ENCODE peak calls at places on chromosomes 16 and 17, in five cellular contexts. B is K562, J is A549, N is H1, S is HepG2. O is an unnamed sample.

GRCh38 chr17:41532947-41533570 is 5.0 kb upstream of the KRT19 start:
- DNase-seq in N (no peak), J (no peak), B (no peak), S (no peak), O (no peak)

GRCh38 chr16:53817812-53818211 is 113.9 kb downstream of the FTO start:
- DNase-seq in B (no peak), J (no peak), S (no peak), N (no peak), O (no peak)

GRCh38 chr16:68188170-68188569 is 47.8 kb downstream of the ESRP2 start:
- DNase-seq in B (no peak), N (no peak), S (no peak), J (no peak), O (no peak)

GRCh38 chr16:84423416-84423837 is 55.1 kb downstream of the ATP2C2 start:
- DNase-seq in B (peak), J (peak), S (peak), N (no peak), O (peak)

GRCh38 chr17:62628845-62629555 is 1.5 kb downstream of the MRC2 start:
- DNase-seq in S (no peak), J (no peak), N (no peak), B (no peak), O (no peak)

GRCh38 chr16:27724491-27724878 is 174.5 kb downstream of the KATNIP start:
- DNase-seq in J (no peak), N (no peak), S (no peak), B (no peak), O (no peak)

GRCh38 chr16:19517424-19518089 is 4.3 kb downstream of the GDE1 start:
- DNase-seq in B (peak), J (peak), N (no peak), S (no peak), O (peak)

GRCh38 chr16:28001184-28001583 is 62.3 kb downstream of the GSG1L start:
- DNase-seq in S (no peak), N (no peak), B (no peak), J (no peak), O (no peak)

GRCh38 chr17:27290916-27291598 is 2.9 kb upstream of the WSB1 start:
- DNase-seq in N (no peak), S (peak), J (no peak), B (no peak), O (no peak)

GRCh38 chr17:37725601-37726146 is 19.2 kb downstream of the HNF1B start:
- DNase-seq in J (no peak), S (no peak), B (no peak), N (no peak), O (no peak)

GRCh38 chr16:11667824-11668589 is at the start of gene SNN:
- DNase-seq in N (no peak), S (peak), B (peak), J (peak), O (peak)

GRCh38 chr16:1082266-1082951 is 9.9 kb downstream of the SSTR5 start:
- DNase-seq in B (peak), S (peak), J (no peak), N (no peak), O (peak)

GRCh38 chr16:55876854-55877253 is 1.7 kb upstream of the CES5A start:
- DNase-seq in B (no peak), N (no peak), S (no peak), J (peak), O (no peak)

GRCh38 chr17:75685508-75685907 is 18.4 kb downstream of the SAP30BP start:
- DNase-seq in S (no peak), N (no peak), B (no peak), J (no peak), O (no peak)

GRCh38 chr17:205176-205538 is 23.7 kb upstream of the DOC2B start:
- DNase-seq in J (peak), S (no peak), N (no peak), B (no peak), O (no peak)

GRCh38 chr17:21174719-21175118 is 39.2 kb downstream of the TMEM11 start:
- DNase-seq in S (no peak), J (no peak), B (no peak), N (no peak), O (peak)

GRCh38 chr17:37551788-37552187 is 57.4 kb downstream of the SYNRG start:
- DNase-seq in S (no peak), N (no peak), J (no peak), B (no peak), O (no peak)

GRCh38 chr16:65285128-65286120 is 163.6 kb upstream of the CDH11 start:
- DNase-seq in J (no peak), N (no peak), B (no peak), S (no peak), O (no peak)

GRCh38 chr17:31586946-31587345 is 195.5 kb downstream of the RAB11FIP4 start:
- DNase-seq in S (no peak), B (no peak), N (no peak), J (no peak), O (no peak)

GRCh38 chr17:56045907-56046306 is 107.4 kb upstream of the ANKFN1 start:
- DNase-seq in N (no peak), B (no peak), J (no peak), S (no peak), O (no peak)

GRCh38 chr16:24853169-24853824 is 7.5 kb downstream of the SLC5A11 start:
- DNase-seq in B (no peak), S (no peak), N (no peak), J (no peak), O (no peak)

GRCh38 chr16:30023586-30023985 is 588 bp downstream of the C16orf92 start:
- DNase-seq in J (no peak), N (no peak), B (no peak), S (no peak), O (no peak)

GRCh38 chr17:8420041-8420934 is 15.4 kb upstream of the NDEL1 start:
- DNase-seq in N (no peak), J (peak), S (peak), B (peak), O (peak)

GRCh38 chr16:57892447-57893096 is 78.4 kb downstream of the CNGB1 start:
- DNase-seq in N (no peak), B (no peak), S (peak), J (peak), O (no peak)

GRCh38 chr16:57694556-57695377 is at the start of gene DRC7:
- DNase-seq in B (peak), J (peak), N (peak), S (peak), O (peak)

GRCh38 chr17:17445296-17445924 is 31.4 kb upstream of the MED9 start:
- DNase-seq in J (peak), S (no peak), N (no peak), B (no peak), O (no peak)

GRCh38 chr17:20935740-20936139 is 107.1 kb downstream of the USP22 start:
- DNase-seq in N (no peak), B (no peak), S (no peak), J (peak), O (peak)

GRCh38 chr17:81160306-81160705 is 5.0 kb upstream of the PVALEF start:
- DNase-seq in B (no peak), J (no peak), N (no peak), S (no peak), O (peak)

GRCh38 chr16:68869492-68870084 is 26.3 kb downstream of the TANGO6 start:
- DNase-seq in N (no peak), B (no peak), S (no peak), J (no peak), O (no peak)

GRCh38 chr16:56424791-56425438 is 430 bp downstream of the AMFR start:
- DNase-seq in S (no peak), N (no peak), J (no peak), B (peak), O (peak)

GRCh38 chr16:89749637-89750036 is 28.3 kb downstream of the ZNF276 start:
- DNase-seq in S (no peak), J (no peak), B (no peak), N (no peak), O (no peak)

GRCh38 chr16:19672378-19672777 is 45.6 kb downstream of the KNOP1 start:
- DNase-seq in J (no peak), N (no peak), B (no peak), S (no peak), O (no peak)

GRCh38 chr16:72722552-72722951 is 325.4 kb downstream of the ZFHX3 start:
- DNase-seq in J (no peak), S (no peak), N (peak), B (peak), O (no peak)

GRCh38 chr17:75693500-75694481 is 26.7 kb downstream of the SAP30BP start:
- DNase-seq in B (no peak), S (no peak), J (peak), N (no peak), O (peak)

GRCh38 chr16:57807252-57807967 is 5.1 kb upstream of the KIFC3 start:
- DNase-seq in S (no peak), B (no peak), N (no peak), J (peak), O (no peak)

GRCh38 chr17:50100921-50101345 is 5.8 kb downstream of the PDK2 start:
- DNase-seq in J (no peak), S (no peak), N (no peak), B (no peak), O (no peak)
- H3K27ac ChIP-seq in J (no peak), S (peak), N (no peak), B (no peak), O (no peak)

GRCh38 chr17:79850571-79851460 is 11.6 kb upstream of the CBX4 start:
- DNase-seq in J (peak), B (peak), N (no peak), S (no peak), O (no peak)
- TF ChIP-seq JUN in J (peak), B (peak), N (no peak), S (no peak), O (no peak)

DNA sequence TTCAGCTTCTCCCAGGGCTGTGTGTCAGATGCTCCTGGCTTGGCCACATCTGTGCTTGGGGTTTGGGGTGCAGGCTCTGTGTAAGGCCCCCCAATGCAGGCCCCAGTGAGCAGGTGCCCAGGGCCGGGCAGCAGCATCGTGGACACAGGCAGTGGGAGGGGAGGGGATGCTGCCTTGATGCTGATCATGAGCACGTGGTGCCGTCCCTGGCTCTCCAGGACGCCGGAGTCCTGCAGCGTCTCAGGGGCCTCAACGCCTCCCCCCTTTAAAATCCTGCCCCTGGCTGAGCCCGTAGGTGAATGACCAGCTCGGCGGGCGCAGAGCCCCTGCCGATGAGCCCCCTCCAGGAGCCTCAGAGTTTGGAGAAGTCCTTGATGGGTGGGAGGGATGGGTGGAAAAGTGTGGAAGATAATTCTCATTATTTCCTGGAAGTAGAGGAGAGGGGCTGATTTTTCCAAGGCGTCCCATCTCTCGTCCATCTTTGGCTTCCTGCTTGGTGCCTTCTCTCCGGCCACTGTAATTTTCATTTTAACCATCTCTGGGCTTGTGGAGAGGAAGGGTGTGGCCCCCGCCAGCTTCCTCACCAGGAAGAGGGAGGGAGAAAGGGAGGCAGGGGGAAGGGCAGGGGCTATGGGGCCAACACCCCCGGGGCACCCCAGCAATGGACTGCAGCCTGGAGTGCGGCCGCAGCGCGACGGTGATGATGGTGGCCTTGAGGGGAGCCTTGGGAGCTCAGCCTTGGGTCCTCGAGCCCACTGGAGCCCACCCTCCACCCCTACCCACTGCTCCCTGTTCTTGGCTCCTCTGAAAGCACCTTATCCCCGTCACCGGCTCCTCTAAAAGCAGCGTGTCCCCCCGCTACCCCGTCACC is 9.3 kb downstream of the METRNL start:
- DNase-seq in S (no peak), B (no peak), N (no peak), J (no peak), O (no peak)
- H3K27ac ChIP-seq in S (no peak), B (no peak), N (no peak), J (no peak), O (no peak)

DNA sequence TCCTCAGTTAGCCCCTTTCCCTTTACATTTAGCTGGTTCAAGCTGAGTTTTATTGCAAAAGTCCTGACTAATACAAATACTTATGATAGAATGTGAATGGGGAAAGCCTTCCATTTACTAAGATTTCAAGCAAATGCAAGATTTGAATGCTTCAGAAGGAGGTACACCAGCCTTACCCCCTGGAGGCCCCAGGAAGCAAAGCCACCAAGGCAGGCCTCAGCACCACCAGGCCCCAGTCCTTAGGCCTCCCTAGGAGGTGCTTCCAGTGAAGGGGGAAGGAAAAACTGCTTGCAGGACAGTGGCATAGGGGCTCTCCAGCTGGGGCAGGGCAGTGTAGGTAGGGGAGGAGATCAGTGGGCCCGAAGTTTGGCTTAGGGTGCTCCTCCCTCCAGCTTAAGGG is 7.3 kb upstream of the PRPSAP2 start:
- DNase-seq in S (no peak), B (no peak), J (no peak), N (no peak), O (no peak)
- TF ChIP-seq JUN in S (no peak), B (no peak), J (no peak), N (no peak), O (no peak)

DNA sequence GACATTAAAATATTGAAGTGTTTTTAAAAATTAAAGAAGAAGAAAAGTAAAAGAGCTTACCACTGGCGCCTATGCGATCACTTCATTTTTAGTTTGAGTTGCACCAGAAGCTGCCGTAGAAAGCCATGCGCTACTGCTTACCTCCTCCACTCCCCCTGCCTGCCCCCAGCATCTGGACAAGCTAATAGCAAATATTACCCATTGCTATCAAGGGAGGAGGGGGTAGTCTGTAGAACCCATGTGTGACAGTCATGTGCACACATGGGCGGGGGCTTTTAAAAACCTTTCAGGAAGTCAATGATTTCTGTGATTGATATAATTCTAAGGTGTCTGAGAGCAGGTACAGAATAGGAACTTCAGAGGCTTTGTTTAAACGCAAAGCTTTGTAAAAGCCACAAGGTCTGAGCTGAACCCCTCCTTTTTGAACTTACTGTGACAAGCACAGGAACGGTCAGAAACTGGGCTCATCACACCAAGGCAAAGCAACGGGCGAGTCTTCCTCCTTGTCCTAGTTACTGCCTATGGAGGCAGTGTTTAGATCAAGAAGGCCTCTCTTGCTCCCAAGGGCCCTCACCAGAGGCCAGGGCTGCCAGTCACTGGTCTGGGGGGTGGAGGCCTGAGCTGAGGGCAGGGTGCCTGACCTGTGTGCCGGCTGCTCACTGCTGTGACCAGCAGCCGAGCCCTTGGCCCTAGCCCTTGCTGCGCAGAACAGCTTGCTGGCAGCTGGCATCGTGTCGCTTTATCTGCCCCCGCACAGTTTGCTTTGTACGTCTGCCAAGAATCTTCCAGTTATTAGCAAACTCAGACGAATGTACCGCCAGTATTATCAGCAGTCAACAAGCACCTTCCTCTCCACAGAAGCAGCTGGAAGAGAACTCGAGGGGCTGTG is 15.0 kb downstream of the GINS2 start:
- DNase-seq in J (no peak), N (no peak), S (no peak), B (no peak), O (peak)
- H3K27ac ChIP-seq in J (no peak), N (no peak), S (no peak), B (peak), O (no peak)

DNA sequence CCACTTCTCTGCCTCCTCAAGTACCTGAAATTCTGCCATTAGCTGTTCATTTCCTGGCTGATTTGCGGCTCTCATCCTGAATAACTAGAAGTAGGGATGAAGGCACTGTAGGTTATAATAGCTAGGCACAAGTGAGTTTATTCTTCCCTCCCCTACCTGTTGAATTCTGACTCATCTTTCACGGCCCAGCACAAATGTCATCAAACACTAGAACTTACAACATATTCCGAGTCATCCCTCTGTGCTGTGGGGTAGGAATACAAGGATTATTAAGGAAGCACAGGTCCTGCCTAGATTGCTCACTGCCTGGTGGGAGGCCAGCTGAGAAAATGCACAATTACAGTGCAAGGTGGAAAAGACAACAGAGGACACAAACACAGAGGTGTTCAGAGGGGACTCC is 103.7 kb upstream of the ASIC2 start:
- DNase-seq in S (no peak), N (no peak), B (no peak), J (no peak), O (no peak)
- TF ChIP-seq JUN in S (no peak), N (no peak), B (no peak), J (no peak), O (no peak)